ENCODE peak calls at places on chromosomes 2 and 18, in six cellular contexts. D, H, A, P, T and K are unnamed samples.
A peak's percentile ranks its signal among the peaks of the same experiment; 100 is the strongest.

GRCh38 chr2:225033440-225034390 is 8.6 kb downstream of the DOCK10 start:
- DNase-seq in D (no peak), H (no peak), A (no peak), P (no peak), T (no peak), K (no peak)

GRCh38 chr2:62539892-62540785 is 34.1 kb upstream of the TMEM17 start:
- DNase-seq in D (no peak), H (no peak), A (no peak), P (no peak), T (no peak), K (no peak)

GRCh38 chr18:73924316-73924715 is 223.3 kb downstream of the FBXO15 start:
- DNase-seq in D (no peak), H (no peak), A (no peak), P (no peak), T (no peak), K (no peak)

GRCh38 chr2:210167227-210167626 is 4.0 kb downstream of the KANSL1L start:
- DNase-seq in D (no peak), H (peak; percentile 4), A (no peak), P (no peak), T (no peak), K (no peak)

GRCh38 chr2:234427081-234428058 is 69.5 kb downstream of the ARL4C start:
- DNase-seq in D (peak; percentile 92), H (peak; percentile 92), A (peak; percentile 29), P (no peak), T (no peak), K (peak; percentile 78)

GRCh38 chr2:108347786-108348185 is 30.0 kb upstream of the SULT1C4 start:
- DNase-seq in D (no peak), H (no peak), A (no peak), P (no peak), T (no peak), K (no peak)

GRCh38 chr18:61350578-61350977 is 17.3 kb downstream of the CDH20 start:
- DNase-seq in D (peak; percentile 21), H (no peak), A (no peak), P (no peak), T (no peak), K (no peak)

GRCh38 chr18:55351220-55351619 is 236.8 kb downstream of the TCF4 start:
- DNase-seq in D (no peak), H (no peak), A (no peak), P (no peak), T (no peak), K (no peak)

GRCh38 chr2:105449083-105449482 is 50.2 kb upstream of the FHL2 start:
- DNase-seq in D (no peak), H (no peak), A (no peak), P (no peak), T (no peak), K (no peak)

GRCh38 chr2:15938803-15939555 is 1.4 kb upstream of the MYCN start:
- DNase-seq in D (peak; percentile 77), H (no peak), A (no peak), P (no peak), T (no peak), K (no peak)
- H3K27ac ChIP-seq in D (no peak overlapping the region), H (no peak overlapping the region), A (no peak overlapping the region), P (no peak overlapping the region), T (no peak overlapping the region), K (no peak overlapping the region)

DNA sequence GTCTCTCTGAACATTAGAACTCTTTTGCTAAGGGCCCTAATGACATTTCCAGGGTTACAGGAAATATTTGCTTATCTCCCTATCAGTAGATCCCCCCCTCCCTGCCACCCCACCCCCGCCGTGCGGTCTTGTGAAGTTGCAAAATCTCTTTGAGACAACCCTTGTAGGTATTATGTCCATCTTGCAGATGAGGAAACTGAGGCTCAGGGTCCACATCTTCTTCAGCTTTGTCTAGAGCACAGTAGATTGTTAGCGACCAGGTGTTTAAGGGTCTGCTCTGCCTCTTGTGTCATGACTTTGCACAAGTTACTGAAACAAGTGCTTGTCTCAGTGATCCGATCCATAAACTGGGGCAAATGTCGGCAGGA is 65.7 kb upstream of the GATA6 start:
- DNase-seq in D (no peak), H (no peak), A (no peak), P (no peak), T (no peak), K (no peak)
- H3K27ac ChIP-seq in D (no peak overlapping the region), H (no peak overlapping the region), A (no peak overlapping the region), P (no peak overlapping the region), T (no peak overlapping the region), K (no peak overlapping the region)

GRCh38 chr2:205714058-205714776 is 31.9 kb downstream of the NRP2 start:
- DNase-seq in D (no peak), H (peak; percentile 35), A (no peak), P (no peak), T (no peak), K (no peak)
- H3K27ac ChIP-seq in D (peak overlapping the region; percentile 76), H (peak overlapping the region; percentile 70), A (no peak overlapping the region), P (peak overlapping the region; percentile 25), T (peak overlapping the region; percentile 81), K (peak overlapping the region; percentile 40)

GRCh38 chr2:121185111-121185510 is 99.9 kb downstream of the TFCP2L1 start:
- DNase-seq in D (no peak), H (no peak), A (peak; percentile 27), P (no peak), T (no peak), K (no peak)

GRCh38 chr2:121186261-121186660 is 98.7 kb downstream of the TFCP2L1 start:
- DNase-seq in D (no peak), H (no peak), A (no peak), P (no peak), T (no peak), K (no peak)

GRCh38 chr2:121184248-121184862 is 100.6 kb downstream of the TFCP2L1 start:
- DNase-seq in D (no peak), H (no peak), A (no peak), P (no peak), T (no peak), K (no peak)

GRCh38 chr2:121187351-121187921 is 97.6 kb downstream of the TFCP2L1 start:
- DNase-seq in D (no peak), H (no peak), A (no peak), P (no peak), T (no peak), K (no peak)

GRCh38 chr2:121185571-121186074 is 99.4 kb downstream of the TFCP2L1 start:
- DNase-seq in D (no peak), H (no peak), A (peak; percentile 8), P (no peak), T (no peak), K (peak; percentile 36)
- H3K27ac ChIP-seq in D (no peak overlapping the region), H (no peak overlapping the region), A (no peak overlapping the region), P (peak overlapping the region; percentile 82), T (no peak overlapping the region), K (no peak overlapping the region)

GRCh38 chr2:33321236-33321731 is 155.2 kb upstream of the RASGRP3 start:
- DNase-seq in D (peak; percentile 42), H (peak; percentile 42), A (no peak), P (no peak), T (no peak), K (no peak)

GRCh38 chr2:33322607-33323006 is 153.8 kb upstream of the RASGRP3 start:
- DNase-seq in D (peak; percentile 3), H (no peak), A (no peak), P (no peak), T (no peak), K (no peak)

GRCh38 chr2:33318456-33318855 is 158.0 kb upstream of the RASGRP3 start:
- DNase-seq in D (no peak), H (no peak), A (no peak), P (no peak), T (no peak), K (no peak)

GRCh38 chr2:33322099-33322498 is 154.3 kb upstream of the RASGRP3 start:
- DNase-seq in D (no peak), H (peak; percentile 61), A (peak; percentile 11), P (no peak), T (no peak), K (no peak)

GRCh38 chr2:33320573-33320972 is 155.9 kb upstream of the RASGRP3 start:
- DNase-seq in D (peak; percentile 6), H (no peak), A (no peak), P (no peak), T (no peak), K (no peak)
- H3K27ac ChIP-seq in D (peak overlapping the region; percentile 88), H (no peak overlapping the region), A (no peak overlapping the region), P (no peak overlapping the region), T (no peak overlapping the region), K (no peak overlapping the region)